ENCODE peak calls at places on chromosomes 3 and 15, in eight cellular contexts. One of them, this sample, is unnamed.

GRCh38 chr3:13352621-13353131 is 67.4 kb downstream of the NUP210 start:
- DNase-seq in ureter: no peak
- DNase-seq in dermis microvascular lymphatic vessel endothelial cell: no peak
- DNase-seq in osteoblast: peak
- DNase-seq in Right ventricle myocardium superior: no peak
- DNase-seq in activated T-helper 9 cell treated with anti-CD3 and anti-CD28 coated beads, Interleukin-2, amount 50 U/mL, for 16 hours: no peak
- DNase-seq in AG09319: no peak
- DNase-seq in stimulated activated CD8-positive, alpha-beta memory T cell treated with anti-CD3 and anti-CD28 coated beads, Interleukin-7, amount 100 ng/mL, for 4 hours: no peak
- DNase-seq in this sample: peak

GRCh38 chr15:100728371-100729201 is 126.2 kb downstream of the ASB7 start:
- DNase-seq in Right ventricle myocardium superior: no peak
- DNase-seq in ureter: no peak
- DNase-seq in activated T-helper 9 cell treated with anti-CD3 and anti-CD28 coated beads, Interleukin-2, amount 50 U/mL, for 16 hours: no peak
- DNase-seq in AG09319: no peak
- DNase-seq in dermis microvascular lymphatic vessel endothelial cell: no peak
- DNase-seq in stimulated activated CD8-positive, alpha-beta memory T cell treated with anti-CD3 and anti-CD28 coated beads, Interleukin-7, amount 100 ng/mL, for 4 hours: no peak
- DNase-seq in osteoblast: peak
- DNase-seq in this sample: no peak

GRCh38 chr3:150775001-150775599 is 12.1 kb upstream of the SIAH2 start:
- DNase-seq in stimulated activated CD8-positive, alpha-beta memory T cell treated with anti-CD3 and anti-CD28 coated beads, Interleukin-7, amount 100 ng/mL, for 4 hours: no peak
- DNase-seq in Right ventricle myocardium superior: no peak
- DNase-seq in activated T-helper 9 cell treated with anti-CD3 and anti-CD28 coated beads, Interleukin-2, amount 50 U/mL, for 16 hours: no peak
- DNase-seq in ureter: no peak
- DNase-seq in osteoblast: peak
- DNase-seq in AG09319: no peak
- DNase-seq in dermis microvascular lymphatic vessel endothelial cell: no peak
- DNase-seq in this sample: no peak

GRCh38 chr3:183410280-183410679 is 18.1 kb downstream of the MCF2L2 start:
- DNase-seq in dermis microvascular lymphatic vessel endothelial cell: no peak
- DNase-seq in stimulated activated CD8-positive, alpha-beta memory T cell treated with anti-CD3 and anti-CD28 coated beads, Interleukin-7, amount 100 ng/mL, for 4 hours: no peak
- DNase-seq in AG09319: no peak
- DNase-seq in Right ventricle myocardium superior: no peak
- DNase-seq in osteoblast: no peak
- DNase-seq in ureter: no peak
- DNase-seq in activated T-helper 9 cell treated with anti-CD3 and anti-CD28 coated beads, Interleukin-2, amount 50 U/mL, for 16 hours: no peak
- DNase-seq in this sample: no peak

GRCh38 chr15:26891448-26891881 is 24.6 kb downstream of the GABRA5 start:
- DNase-seq in ureter: peak
- DNase-seq in Right ventricle myocardium superior: peak
- DNase-seq in AG09319: peak
- DNase-seq in stimulated activated CD8-positive, alpha-beta memory T cell treated with anti-CD3 and anti-CD28 coated beads, Interleukin-7, amount 100 ng/mL, for 4 hours: no peak
- DNase-seq in activated T-helper 9 cell treated with anti-CD3 and anti-CD28 coated beads, Interleukin-2, amount 50 U/mL, for 16 hours: no peak
- DNase-seq in dermis microvascular lymphatic vessel endothelial cell: peak
- DNase-seq in osteoblast: peak
- DNase-seq in this sample: no peak

GRCh38 chr15:37199546-37199945 is 99.2 kb upstream of the MEIS2 start:
- DNase-seq in osteoblast: no peak
- DNase-seq in activated T-helper 9 cell treated with anti-CD3 and anti-CD28 coated beads, Interleukin-2, amount 50 U/mL, for 16 hours: no peak
- DNase-seq in Right ventricle myocardium superior: no peak
- DNase-seq in dermis microvascular lymphatic vessel endothelial cell: no peak
- DNase-seq in stimulated activated CD8-positive, alpha-beta memory T cell treated with anti-CD3 and anti-CD28 coated beads, Interleukin-7, amount 100 ng/mL, for 4 hours: no peak
- DNase-seq in ureter: no peak
- DNase-seq in AG09319: no peak
- DNase-seq in this sample: no peak

GRCh38 chr3:66037330-66037985 is 1.3 kb downstream of the MAGI1 start:
- DNase-seq in Right ventricle myocardium superior: peak
- DNase-seq in AG09319: no peak
- DNase-seq in activated T-helper 9 cell treated with anti-CD3 and anti-CD28 coated beads, Interleukin-2, amount 50 U/mL, for 16 hours: no peak
- DNase-seq in dermis microvascular lymphatic vessel endothelial cell: peak
- DNase-seq in stimulated activated CD8-positive, alpha-beta memory T cell treated with anti-CD3 and anti-CD28 coated beads, Interleukin-7, amount 100 ng/mL, for 4 hours: no peak
- DNase-seq in ureter: peak
- DNase-seq in osteoblast: peak
- DNase-seq in this sample: no peak

GRCh38 chr3:150446470-150446977 is 38.4 kb downstream of the TSC22D2 start:
- DNase-seq in activated T-helper 9 cell treated with anti-CD3 and anti-CD28 coated beads, Interleukin-2, amount 50 U/mL, for 16 hours: no peak
- DNase-seq in dermis microvascular lymphatic vessel endothelial cell: no peak
- DNase-seq in AG09319: no peak
- DNase-seq in Right ventricle myocardium superior: no peak
- DNase-seq in osteoblast: no peak
- DNase-seq in ureter: no peak
- DNase-seq in stimulated activated CD8-positive, alpha-beta memory T cell treated with anti-CD3 and anti-CD28 coated beads, Interleukin-7, amount 100 ng/mL, for 4 hours: no peak
- DNase-seq in this sample: no peak

GRCh38 chr3:17605032-17605431 is 137.4 kb downstream of the TBC1D5 start:
- DNase-seq in AG09319: peak
- DNase-seq in ureter: no peak
- DNase-seq in stimulated activated CD8-positive, alpha-beta memory T cell treated with anti-CD3 and anti-CD28 coated beads, Interleukin-7, amount 100 ng/mL, for 4 hours: no peak
- DNase-seq in osteoblast: peak
- DNase-seq in activated T-helper 9 cell treated with anti-CD3 and anti-CD28 coated beads, Interleukin-2, amount 50 U/mL, for 16 hours: no peak
- DNase-seq in dermis microvascular lymphatic vessel endothelial cell: no peak
- DNase-seq in Right ventricle myocardium superior: no peak
- DNase-seq in this sample: no peak

This sample was measured in activated CD8-positive, alpha-beta memory T cell treated with anti-CD3 and anti-CD28 coated beads for 4 hours.